ENCODE peak calls at places on chromosomes 5 and 9, in four cellular contexts. U is H1, D is K562, H is HepG2. L is an unnamed sample.
A peak's percentile ranks its signal among the peaks of the same experiment; 100 is the strongest.

GRCh38 chr5:31470608-31471007 is 61.3 kb downstream of the DROSHA start:
- DNase-seq in U (no peak), D (peak; percentile 62), H (no peak), L (no peak)

GRCh38 chr5:148179234-148179824 is 11.0 kb downstream of the SPINK14 start:
- DNase-seq in U (no peak), D (peak; percentile 6), H (peak; percentile 64), L (no peak)

GRCh38 chr5:396715-397032 is 46.3 kb upstream of the EXOC3 start:
- DNase-seq in U (no peak), D (no peak), H (no peak), L (no peak)

GRCh38 chr9:134406366-134407122 is 80.3 kb downstream of the RXRA start:
- DNase-seq in U (no peak), D (peak; percentile 30), H (no peak), L (no peak)

GRCh38 chr9:107772988-107773387 is 283.4 kb upstream of the KLF4 start:
- DNase-seq in U (no peak), D (no peak), H (no peak), L (no peak)

GRCh38 chr5:66443462-66444130 is 152.6 kb upstream of the MAST4 start:
- DNase-seq in U (no peak), D (no peak), H (no peak), L (no peak)

GRCh38 chr5:132315529-132316067 is 21.4 kb downstream of the SLC22A4 start:
- DNase-seq in U (no peak), D (peak; percentile 95), H (no peak), L (no peak)

GRCh38 chr5:178797546-178798105 is 62.1 kb upstream of the ZNF354B start:
- DNase-seq in U (no peak), D (no peak), H (no peak), L (no peak)

GRCh38 chr9:105070176-105070575 is 142.2 kb upstream of the ABCA1 start:
- DNase-seq in U (no peak), D (no peak), H (no peak), L (no peak)

GRCh38 chr9:132409828-132410528 is at the start of gene CFAP77:
- DNase-seq in U (no peak), D (peak; percentile 41), H (peak; percentile 10), L (peak; percentile 64)

GRCh38 chr5:158874814-158875213 is 224.9 kb downstream of the EBF1 start:
- DNase-seq in U (no peak), D (no peak), H (no peak), L (no peak)

GRCh38 chr9:18606831-18607230 is 132.9 kb downstream of the ADAMTSL1 start:
- DNase-seq in U (peak; percentile 7), D (no peak), H (no peak), L (no peak)

GRCh38 chr9:2085719-2086515 is 70.8 kb downstream of the SMARCA2 start:
- DNase-seq in U (no peak), D (no peak), H (no peak), L (no peak)
- TF ChIP-seq TAF1 in U (no peak), D (no peak), H (no peak), L (no peak)

DNA sequence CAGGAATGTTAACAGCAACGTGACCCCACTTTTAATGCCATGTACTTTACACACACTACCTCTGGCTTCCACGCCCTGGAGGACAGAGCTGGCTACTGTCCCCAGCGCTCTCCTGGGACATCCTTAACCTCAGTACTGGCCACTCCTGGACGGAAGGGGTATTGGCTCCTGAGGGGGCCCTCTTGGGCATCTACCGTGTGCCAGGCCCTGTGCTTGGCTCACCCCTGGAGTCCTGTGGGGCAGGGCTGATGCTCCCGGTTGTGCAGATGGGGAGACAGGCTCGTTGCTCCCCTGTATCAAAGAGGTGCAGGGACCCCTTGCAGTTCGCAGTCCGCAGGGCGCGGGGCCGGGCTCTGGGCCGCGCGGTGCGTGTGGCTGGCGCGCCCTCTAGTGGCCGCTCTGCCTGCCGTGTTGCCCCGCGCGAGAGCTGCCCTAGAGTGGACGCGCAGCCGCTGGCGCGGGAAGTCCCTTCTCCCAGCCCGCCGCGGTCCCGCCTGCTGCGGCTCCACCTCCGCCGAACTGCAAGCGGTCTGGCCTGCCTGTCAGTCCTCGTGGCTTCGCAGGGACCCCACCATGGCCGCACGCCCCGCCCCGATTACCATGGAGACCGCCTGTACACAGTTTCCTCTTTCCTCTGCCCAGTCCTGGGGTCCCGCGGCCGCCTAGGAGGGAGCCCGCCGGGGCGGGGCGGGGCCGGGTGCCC is at the start of gene WDR38:
- DNase-seq in U (no peak), D (peak; percentile 86), H (peak; percentile 77), L (peak; percentile 86)
- TF ChIP-seq TAF1 in U (no peak), D (no peak), H (no peak), L (no peak)

GRCh38 chr5:35902032-35902681 is 36.3 kb downstream of the CAPSL start:
- DNase-seq in U (no peak), D (no peak), H (no peak), L (no peak)
- TF ChIP-seq TAF1 in U (no peak), D (no peak), H (no peak), L (no peak)

DNA sequence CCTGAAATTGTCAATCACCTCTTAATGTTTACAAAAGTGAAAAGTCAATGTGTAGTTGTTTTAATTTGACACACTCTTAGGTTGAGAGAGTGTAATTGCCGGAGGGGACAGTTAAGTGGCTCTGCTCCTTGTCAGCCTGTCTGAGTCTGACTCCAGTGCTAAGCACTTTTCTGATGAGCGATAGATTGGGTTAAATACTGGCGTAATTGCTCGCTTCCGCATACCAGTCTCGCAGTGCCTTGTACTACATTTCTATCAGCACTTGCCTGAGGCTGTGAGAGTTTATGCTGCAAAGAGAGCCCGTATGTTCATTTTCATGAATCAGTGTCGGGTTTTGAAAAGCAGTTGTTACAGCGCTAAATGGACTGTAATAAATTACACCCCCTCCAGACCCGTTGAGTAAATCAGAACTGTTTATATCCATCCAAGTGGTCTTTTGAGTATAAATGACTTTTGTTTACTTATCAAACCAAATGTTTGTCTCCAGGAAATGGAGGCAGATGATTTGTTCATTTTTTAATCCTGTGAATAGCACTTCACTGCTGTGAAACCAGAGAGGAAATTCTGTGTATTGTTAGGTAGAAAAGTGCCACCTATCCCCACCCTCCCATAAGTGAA is 41.0 kb upstream of the DMRT3 start:
- DNase-seq in U (no peak), D (no peak), H (no peak), L (no peak)
- TF ChIP-seq TAF1 in U (no peak), D (no peak), H (no peak), L (no peak)